ENCODE peak calls at places on chromosomes 5 and 9, in six cellular contexts. I is tibial artery; E is AG08395; N is NCI-H774; G is activated CD8-positive, alpha-beta memory T cell treated with anti-CD3 and anti-CD28 coated beads for 48 hours; X is GM23338. D is an unnamed sample.

GRCh38 chr5:159913048-159913447 is 3.2 kb upstream of the ADRA1B start:
- DNase-seq in I (no peak), E (peak; percentile 35), N (no peak), G (no peak), X (no peak), D (peak; percentile 75)

GRCh38 chr5:74653991-74654390 is 13.5 kb upstream of the ENC1 start:
- DNase-seq in I (no peak), E (no peak), N (no peak), G (no peak), X (no peak), D (no peak)

GRCh38 chr5:65478336-65478735 is 3.4 kb downstream of the ADAMTS6 start:
- DNase-seq in I (no peak), E (no peak), N (no peak), G (no peak), X (no peak), D (no peak)

GRCh38 chr5:1027631-1028441 is 19.2 kb downstream of the NKD2 start:
- DNase-seq in I (no peak), E (no peak), N (no peak), G (no peak), X (no peak), D (no peak)

GRCh38 chr5:133606835-133607234 is 5.5 kb downstream of the FSTL4 start:
- DNase-seq in I (no peak), E (no peak), N (no peak), G (no peak), X (no peak), D (no peak)

GRCh38 chr9:14018061-14018460 is 295.9 kb downstream of the NFIB start:
- DNase-seq in I (no peak), E (no peak), N (no peak), G (no peak), X (no peak), D (no peak)

GRCh38 chr5:176803943-176804498 is 6.3 kb upstream of the UNC5A start:
- DNase-seq in I (no peak), E (peak; percentile 33), N (no peak), G (no peak), X (peak; percentile 85), D (no peak)

GRCh38 chr5:139383275-139383992 is at the start of gene SLC23A1:
- DNase-seq in I (no peak), E (no peak), N (no peak), G (no peak), X (no peak), D (no peak)

GRCh38 chr5:73321757-73322452 is 126.7 kb downstream of the FOXD1 start:
- DNase-seq in I (no peak), E (peak; percentile 93), N (no peak), G (no peak), X (no peak), D (no peak)

GRCh38 chr5:36724429-36725332 is 118.3 kb downstream of the SLC1A3 start:
- DNase-seq in I (peak; percentile 52), E (no peak), N (no peak), G (no peak), X (peak; percentile 60), D (peak; percentile 66)